ENCODE peak calls at places on chromosome 3, in eight cellular contexts. P is aorta; G is H9; C is cardiac muscle cell; O is stomach; R is CD8-positive, alpha-beta T cell; V is K562; N is tibial artery. L is an unnamed sample.

GRCh38 chr3:48370330-48370708 is 1.7 kb upstream of the FBXW12 start:
- DNase-seq in P (no peak), G (no peak), C (no peak), O (no peak), R (no peak), V (no peak), N (no peak), L (no peak)

GRCh38 chr3:55226696-55227095 is 260.4 kb downstream of the WNT5A start:
- DNase-seq in P (no peak), G (no peak), C (no peak), O (no peak), R (no peak), V (no peak), N (no peak), L (no peak)

GRCh38 chr3:27507515-27508266 is 23.5 kb upstream of the SLC4A7 start:
- DNase-seq in P (no peak), G (no peak), C (peak; percentile 18), O (peak; percentile 36), R (no peak), V (no peak), N (no peak), L (no peak)

GRCh38 chr3:44909063-44909462 is 34.7 kb downstream of the TGM4 start:
- DNase-seq in P (no peak), G (no peak), C (no peak), O (no peak), R (no peak), V (no peak), N (no peak), L (no peak)

GRCh38 chr3:138949002-138949418 is 2.0 kb downstream of the FOXL2NB start:
- DNase-seq in P (no peak), G (peak; percentile 84), C (no peak), O (no peak), R (no peak), V (no peak), N (no peak), L (no peak)

GRCh38 chr3:191254098-191254873 is 55.2 kb downstream of the OSTN start:
- DNase-seq in P (no peak), G (no peak), C (peak; percentile 59), O (no peak), R (no peak), V (no peak), N (no peak), L (no peak)

GRCh38 chr3:51681453-51681852 is 10.4 kb downstream of the TEX264 start:
- DNase-seq in P (peak; percentile 71), G (no peak), C (peak; percentile 48), O (peak; percentile 34), R (peak; percentile 43), V (no peak), N (no peak), L (peak; percentile 43)

GRCh38 chr3:101928890-101929289 is 79.6 kb downstream of the NFKBIZ start:
- DNase-seq in P (no peak), G (no peak), C (peak; percentile 33), O (no peak), R (no peak), V (no peak), N (no peak), L (no peak)

GRCh38 chr3:140420621-140421357 is 257.1 kb upstream of the TRIM42 start:
- DNase-seq in P (no peak), G (no peak), C (peak; percentile 75), O (no peak), R (no peak), V (no peak), N (no peak), L (no peak)

GRCh38 chr3:53944019-53944418 is 52.4 kb upstream of the SELENOK start:
- DNase-seq in P (no peak), G (no peak), C (peak; percentile 28), O (no peak), R (no peak), V (no peak), N (no peak), L (no peak)

GRCh38 chr3:176767385-176767784 is 429.9 kb downstream of the TBL1XR1 start:
- DNase-seq in P (peak; percentile 61), G (no peak), C (peak; percentile 76), O (peak; percentile 28), R (no peak), V (no peak), N (peak; percentile 68), L (no peak)

GRCh38 chr3:124281453-124282316 is 289.8 kb upstream of the ROPN1 start:
- DNase-seq in P (no peak), G (no peak), C (peak; percentile 71), O (no peak), R (no peak), V (peak; percentile 9), N (no peak), L (no peak)

GRCh38 chr3:85535517-85535916 is 576.7 kb downstream of the CADM2 start:
- DNase-seq in P (no peak), G (no peak), C (no peak), O (no peak), R (no peak), V (no peak), N (no peak), L (no peak)

GRCh38 chr3:122497425-122497824 is 17.3 kb downstream of the KPNA1 start:
- DNase-seq in P (no peak), G (no peak), C (peak; percentile 83), O (no peak), R (peak; percentile 10), V (no peak), N (no peak), L (no peak)

DNA sequence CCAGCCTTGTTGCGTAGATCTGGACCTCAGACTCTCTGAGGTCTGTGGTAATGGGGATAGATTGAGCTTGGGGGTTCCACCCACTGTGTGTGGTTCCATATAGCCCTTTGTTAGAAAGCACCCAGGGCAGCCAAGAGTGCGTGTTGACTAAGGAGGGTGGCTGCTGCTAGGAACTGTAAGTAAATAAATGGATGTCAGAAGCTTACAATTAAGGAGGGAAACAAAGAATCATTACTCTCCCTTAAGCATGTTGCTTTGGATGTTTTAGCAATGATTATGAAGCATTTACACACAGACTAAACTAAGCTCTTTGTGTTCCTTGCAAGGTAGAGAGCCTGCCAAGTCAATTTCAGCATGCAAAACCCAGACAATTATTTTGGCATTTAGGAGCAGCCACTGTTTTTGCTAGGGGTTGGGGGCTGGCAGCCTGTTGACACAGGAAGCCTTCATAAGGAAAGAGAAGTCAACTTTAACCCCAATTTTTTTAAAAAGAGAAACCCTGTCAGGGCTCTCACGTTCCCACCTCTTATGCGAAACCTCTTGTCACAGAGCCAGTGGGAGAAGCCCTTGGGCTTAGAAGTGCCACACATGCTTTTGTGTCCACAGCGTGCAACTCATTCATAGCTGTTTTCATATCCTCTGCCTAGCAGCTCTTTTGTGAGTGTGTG is 127.8 kb downstream of the CMSS1 start:
- DNase-seq in P (peak; percentile 53), G (no peak), C (no peak), O (peak; percentile 42), R (no peak), V (no peak), N (no peak), L (no peak)
- H3K27ac ChIP-seq in P (peak overlapping the region; percentile 90), G (no peak overlapping the region), C (no peak overlapping the region), O (peak overlapping the region; percentile 62), R (no peak overlapping the region), V (no peak overlapping the region), N (peak overlapping the region; percentile 73), L (peak overlapping the region; percentile 63)

GRCh38 chr3:5128861-5129260 is 6.8 kb downstream of the ARL8B start:
- DNase-seq in P (no peak), G (no peak), C (no peak), O (no peak), R (no peak), V (no peak), N (no peak), L (no peak)

GRCh38 chr3:5122741-5123706 is 932 bp downstream of the ARL8B start:
- DNase-seq in P (peak; percentile 60), G (peak; percentile 31), C (peak; percentile 84), O (peak; percentile 36), R (peak; percentile 17), V (no peak), N (peak; percentile 70), L (peak; percentile 19)

GRCh38 chr3:5123937-5124336 is 1.8 kb downstream of the ARL8B start:
- DNase-seq in P (no peak), G (no peak), C (no peak), O (no peak), R (no peak), V (no peak), N (no peak), L (no peak)

GRCh38 chr3:5122030-5122740 is at the start of gene ARL8B:
- DNase-seq in P (peak; percentile 96), G (peak; percentile 85), C (peak; percentile 93), O (peak; percentile 92), R (peak; percentile 92), V (peak; percentile 96), N (peak; percentile 94), L (peak; percentile 91)

GRCh38 chr3:5126586-5126985 is 4.5 kb downstream of the ARL8B start:
- DNase-seq in P (no peak), G (no peak), C (peak; percentile 75), O (no peak), R (no peak), V (no peak), N (no peak), L (no peak)
- H3K27ac ChIP-seq in P (no peak overlapping the region), G (no peak overlapping the region), C (no peak overlapping the region), O (no peak overlapping the region), R (no peak overlapping the region), V (no peak overlapping the region), N (no peak overlapping the region), L (no peak overlapping the region)

DNA sequence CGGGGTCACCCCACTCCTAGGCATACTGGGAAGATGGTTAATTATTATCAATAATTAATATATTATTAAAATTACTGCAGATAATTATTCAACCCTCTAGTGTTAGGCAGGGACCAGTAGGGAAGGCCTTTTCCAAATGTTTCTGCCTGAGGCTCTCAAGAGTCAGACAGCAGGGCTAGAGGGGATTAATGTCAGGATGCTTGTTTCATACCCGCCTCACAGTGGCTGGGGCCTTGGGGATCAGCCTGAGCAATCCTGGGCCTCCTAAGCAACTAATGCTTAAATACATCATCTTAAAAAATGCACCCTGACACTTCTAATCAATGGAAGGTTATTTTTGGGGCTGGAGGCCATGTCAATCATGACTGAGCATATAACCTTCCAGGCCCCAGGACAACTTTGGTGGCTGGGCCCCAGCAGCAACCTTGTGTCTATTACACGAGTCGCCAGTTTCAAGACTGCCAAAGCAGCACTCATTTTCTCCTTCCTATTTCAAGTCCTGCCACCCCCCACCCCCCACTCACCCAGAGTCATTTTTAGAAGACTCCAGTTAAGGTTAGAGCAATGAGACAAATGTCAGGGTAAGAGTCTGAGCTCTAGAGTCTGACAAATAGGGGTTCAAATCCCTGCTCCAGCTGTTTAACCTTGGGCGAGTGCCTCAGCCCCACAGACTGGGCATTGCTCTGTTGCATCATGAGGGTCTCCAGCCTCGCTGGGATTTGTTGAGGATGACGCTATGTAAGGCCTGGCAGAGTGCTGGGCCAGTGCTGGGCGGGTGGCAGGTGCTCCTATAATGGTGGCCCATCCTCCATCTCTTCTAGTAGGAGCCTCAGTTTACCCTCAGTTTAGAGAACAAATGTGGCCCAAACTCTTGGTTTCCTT is 6.1 kb downstream of the AMOTL2 start:
- DNase-seq in P (no peak), G (peak; percentile 22), C (no peak), O (no peak), R (no peak), V (no peak), N (peak; percentile 59), L (no peak)
- H3K27ac ChIP-seq in P (peak overlapping the region; percentile 85), G (no peak overlapping the region), C (peak overlapping the region; percentile 99), O (peak overlapping the region; percentile 96), R (no peak overlapping the region), V (no peak overlapping the region), N (peak overlapping the region; percentile 99), L (peak overlapping the region; percentile 100)

DNA sequence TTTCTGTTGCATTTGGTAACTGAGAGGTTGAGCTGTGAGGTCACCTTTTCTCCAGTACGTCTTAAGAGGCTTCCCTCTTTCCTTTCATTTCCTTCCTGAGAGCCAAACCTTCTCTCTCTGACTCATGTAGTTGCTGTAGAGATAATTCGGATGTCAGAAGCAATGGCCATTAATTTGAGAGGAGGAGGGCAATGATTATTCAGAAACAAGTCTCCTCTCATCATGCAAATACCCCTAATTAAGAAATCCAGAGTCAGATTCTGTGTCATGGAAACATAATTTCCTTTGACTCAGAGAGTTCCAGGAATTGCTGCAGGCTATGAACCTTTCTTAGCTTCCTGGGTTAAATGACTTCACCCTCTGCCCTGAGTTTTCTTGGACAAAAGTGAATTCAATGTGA is 59.0 kb upstream of the GSK3B start:
- DNase-seq in P (no peak), G (no peak), C (peak; percentile 79), O (no peak), R (no peak), V (no peak), N (no peak), L (no peak)
- H3K27ac ChIP-seq in P (no peak overlapping the region), G (no peak overlapping the region), C (no peak overlapping the region), O (no peak overlapping the region), R (no peak overlapping the region), V (no peak overlapping the region), N (no peak overlapping the region), L (peak overlapping the region; percentile 14)